ENCODE peak calls at places on chromosomes 5 and 9, in seven cellular contexts. L is GM12891, P is heart left ventricle, M is sigmoid colon, B is A549, H is esophagus squamous epithelium, Z is Peyer's patch. C is an unnamed sample.
A peak's percentile ranks its signal among the peaks of the same experiment; 100 is the strongest.

GRCh38 chr5:106587-106986 is 14.6 kb downstream of the PLEKHG4B start:
- DNase-seq in L (no peak), P (no peak), M (no peak), B (no peak), H (no peak), Z (no peak), C (no peak)

GRCh38 chr5:113663879-113664278 is 150.4 kb downstream of the YTHDC2 start:
- DNase-seq in L (peak; percentile 0), P (peak; percentile 18), M (no peak), B (peak; percentile 6), H (no peak), Z (peak; percentile 54), C (peak; percentile 34)

GRCh38 chr9:89425921-89426388 is 72.0 kb downstream of the SEMA4D start:
- DNase-seq in L (no peak), P (no peak), M (no peak), B (no peak), H (no peak), Z (no peak), C (no peak)

GRCh38 chr5:140259509-140259908 is 43.4 kb downstream of the PFDN1 start:
- DNase-seq in L (no peak), P (no peak), M (no peak), B (no peak), H (no peak), Z (peak; percentile 76), C (no peak)

GRCh38 chr5:149936700-149937091 is 7.9 kb downstream of the PDE6A start:
- DNase-seq in L (no peak), P (no peak), M (no peak), B (no peak), H (no peak), Z (no peak), C (no peak)

GRCh38 chr5:65835191-65835590 is 91.2 kb upstream of the ERBIN start:
- DNase-seq in L (no peak), P (no peak), M (no peak), B (no peak), H (no peak), Z (no peak), C (no peak)

GRCh38 chr5:134125195-134126015 is 10.9 kb downstream of the TCF7 start:
- DNase-seq in L (no peak), P (peak; percentile 60), M (no peak), B (no peak), H (no peak), Z (no peak), C (no peak)

GRCh38 chr9:89523948-89524347 is 26.0 kb upstream of the SEMA4D start:
- DNase-seq in L (no peak), P (no peak), M (no peak), B (no peak), H (no peak), Z (peak; percentile 67), C (no peak)

GRCh38 chr5:55234171-55234700 is 828 bp upstream of the CCNO start:
- DNase-seq in L (no peak), P (no peak), M (no peak), B (no peak), H (no peak), Z (peak; percentile 59), C (peak; percentile 34)

GRCh38 chr9:5453673-5454072 is 3.3 kb downstream of the CD274 start:
- DNase-seq in L (no peak), P (peak; percentile 27), M (no peak), B (no peak), H (no peak), Z (no peak), C (no peak)

GRCh38 chr5:123387313-123387712 is 35.9 kb downstream of the CEP120 start:
- DNase-seq in L (no peak), P (no peak), M (no peak), B (no peak), H (no peak), Z (no peak), C (no peak)

GRCh38 chr9:95116002-95116819 is 201.3 kb downstream of the FANCC start:
- DNase-seq in L (no peak), P (no peak), M (peak; percentile 73), B (no peak), H (no peak), Z (peak; percentile 33), C (no peak)

GRCh38 chr5:142881076-142881466 is 110.9 kb downstream of the ARHGAP26 start:
- DNase-seq in L (peak; percentile 32), P (no peak), M (no peak), B (no peak), H (no peak), Z (no peak), C (no peak)

GRCh38 chr9:89179920-89180667 is 1.5 kb upstream of the SHC3 start:
- DNase-seq in L (no peak), P (peak; percentile 84), M (peak; percentile 95), B (peak; percentile 88), H (peak; percentile 11), Z (peak; percentile 89), C (peak; percentile 61)

GRCh38 chr9:97387504-97387886 is 24.4 kb upstream of the TDRD7 start:
- DNase-seq in L (no peak), P (no peak), M (no peak), B (no peak), H (no peak), Z (no peak), C (no peak)

GRCh38 chr5:10467281-10468198 is 25.9 kb downstream of the ROPN1L start:
- DNase-seq in L (no peak), P (no peak), M (no peak), B (no peak), H (no peak), Z (no peak), C (no peak)

GRCh38 chr9:114307323-114308250 is 15.3 kb upstream of the ORM1 start:
- DNase-seq in L (no peak), P (no peak), M (peak; percentile 40), B (no peak), H (no peak), Z (peak; percentile 37), C (no peak)

GRCh38 chr9:109013678-109014145 is 413 bp upstream of the CTNNAL1 start:
- DNase-seq in L (no peak), P (no peak), M (no peak), B (no peak), H (no peak), Z (no peak), C (no peak)

GRCh38 chr9:108001219-108001618 is 511.6 kb upstream of the KLF4 start:
- DNase-seq in L (no peak), P (no peak), M (no peak), B (no peak), H (no peak), Z (no peak), C (no peak)

GRCh38 chr9:70355801-70356200 is 58.7 kb downstream of the KLF9 start:
- DNase-seq in L (no peak), P (no peak), M (no peak), B (no peak), H (no peak), Z (no peak), C (no peak)

GRCh38 chr9:6996061-6996854 is 238.5 kb downstream of the KDM4C start:
- DNase-seq in L (no peak), P (no peak), M (no peak), B (no peak), H (no peak), Z (no peak), C (no peak)

GRCh38 chr9:100394819-100395218 is 32.1 kb upstream of the MSANTD3 start:
- DNase-seq in L (no peak), P (no peak), M (no peak), B (no peak), H (no peak), Z (no peak), C (no peak)

GRCh38 chr9:134540441-134541372 is 100.9 kb upstream of the COL5A1 start:
- DNase-seq in L (no peak), P (no peak), M (no peak), B (no peak), H (no peak), Z (no peak), C (no peak)

DNA sequence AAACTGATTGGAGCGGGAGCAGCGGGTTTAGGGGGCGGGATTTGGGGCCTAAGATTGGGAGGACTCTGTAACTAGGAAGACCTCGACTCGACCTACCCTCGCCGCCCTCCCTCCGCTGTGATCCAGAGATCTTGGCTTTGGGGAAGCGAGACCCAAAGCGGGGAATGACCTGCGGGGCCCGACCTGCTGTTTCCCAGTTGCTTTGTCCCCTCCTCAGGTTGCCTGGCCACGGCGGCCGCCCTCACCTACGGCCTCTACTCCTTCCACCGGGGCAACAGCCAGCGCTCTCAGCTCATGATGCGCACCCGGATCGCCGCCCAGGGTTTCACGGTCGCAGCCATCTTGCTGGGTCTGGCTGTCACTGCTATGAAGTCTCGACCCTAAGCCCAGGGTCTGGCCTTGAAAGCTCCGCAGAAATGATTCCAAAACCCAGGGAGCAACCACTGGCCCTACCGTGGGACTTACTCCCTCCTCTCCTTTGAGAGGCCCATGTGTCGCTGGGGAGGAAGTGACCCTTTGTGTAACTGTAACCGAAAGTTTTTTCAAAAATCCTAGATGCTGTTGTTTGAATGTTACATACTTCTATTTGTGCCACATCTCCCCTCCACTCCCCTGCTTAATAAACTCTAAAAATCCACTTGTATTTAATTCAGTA is 690 bp downstream of the HIGD2A start:
- DNase-seq in L (peak; percentile 49), P (no peak), M (no peak), B (no peak), H (no peak), Z (no peak), C (no peak)
- TF ChIP-seq POLR2A in L (peak; percentile 68), P (peak; percentile 56), M (peak; percentile 88), B (peak; percentile 69), H (peak; percentile 78), Z (peak; percentile 92), C (peak; percentile 87)

GRCh38 chr5:41908374-41909079 is 4.4 kb downstream of the RIMOC1 start:
- DNase-seq in L (no peak), P (no peak), M (no peak), B (no peak), H (no peak), Z (no peak), C (no peak)

GRCh38 chr5:41903382-41903891 is 707 bp upstream of the RIMOC1 start:
- DNase-seq in L (no peak), P (no peak), M (no peak), B (no peak), H (no peak), Z (no peak), C (no peak)

GRCh38 chr5:41903892-41904799 is at the start of gene RIMOC1:
- DNase-seq in L (peak; percentile 66), P (peak; percentile 99), M (peak; percentile 100), B (peak; percentile 91), H (peak; percentile 95), Z (peak; percentile 99), C (peak; percentile 98)
- TF ChIP-seq POLR2A in L (peak; percentile 89), P (no peak), M (peak; percentile 87), B (peak; percentile 83), H (peak; percentile 79), Z (peak; percentile 73), C (peak; percentile 99)

DNA sequence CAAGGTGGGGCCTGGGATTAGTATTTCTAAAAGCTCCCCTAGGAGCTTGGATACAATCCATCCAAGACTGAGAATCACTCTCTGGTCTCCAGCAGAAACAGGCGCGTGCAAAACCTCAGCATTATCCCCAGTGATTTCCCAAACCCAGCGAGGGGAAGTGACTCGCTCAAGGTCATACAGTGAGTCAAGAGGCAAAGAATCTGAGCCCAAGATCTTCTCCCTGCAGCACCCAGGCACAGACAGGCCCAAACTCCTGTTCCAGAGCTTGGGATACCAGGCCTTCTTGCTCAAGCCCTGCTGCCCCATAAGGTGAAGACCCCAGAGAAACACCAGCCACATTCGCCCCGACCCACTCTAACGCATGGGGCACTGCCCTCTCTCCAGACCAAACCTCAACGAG is 33.2 kb downstream of the SHB start:
- DNase-seq in L (no peak), P (no peak), M (no peak), B (peak; percentile 62), H (no peak), Z (no peak), C (peak; percentile 17)
- TF ChIP-seq POLR2A in L (no peak), P (no peak), M (no peak), B (no peak), H (no peak), Z (no peak), C (no peak)

GRCh38 chr9:126804696-126805545 is at the start of gene ZBTB43:
- DNase-seq in L (peak; percentile 94), P (peak; percentile 97), M (peak; percentile 98), B (peak; percentile 98), H (peak; percentile 80), Z (peak; percentile 99), C (peak; percentile 97)
- TF ChIP-seq POLR2A in L (peak; percentile 91), P (peak; percentile 26), M (peak; percentile 81), B (peak; percentile 63), H (peak; percentile 87), Z (peak; percentile 90), C (peak; percentile 91)

C was measured in erythroblast.